ENCODE peak calls at places on chromosomes 3 and 15, in four cellular contexts. C, Y, I and U are unnamed samples.

GRCh38 chr3:98817546-98817945 is 54.4 kb downstream of the ST3GAL6 start:
- DNase-seq in C (no peak), Y (peak), I (no peak), U (no peak)

GRCh38 chr3:167872941-167873340 is 137.4 kb downstream of the SERPINI1 start:
- DNase-seq in I (no peak), C (no peak), Y (no peak), U (no peak)

GRCh38 chr3:11559816-11560633 is 83.7 kb downstream of the VGLL4 start:
- DNase-seq in I (no peak), C (no peak), Y (no peak), U (no peak)

GRCh38 chr3:186386883-186387560 is 25.0 kb upstream of the DGKG start:
- DNase-seq in Y (no peak), C (no peak), I (no peak), U (no peak)

GRCh38 chr3:112739252-112739945 is 98.5 kb upstream of the CCDC80 start:
- DNase-seq in I (no peak), C (no peak), Y (peak), U (no peak)

GRCh38 chr3:65729553-65729952 is 309.2 kb downstream of the MAGI1 start:
- DNase-seq in Y (peak), C (no peak), I (no peak), U (no peak)

GRCh38 chr3:152779649-152780048 is 55.3 kb upstream of the P2RY1 start:
- DNase-seq in I (no peak), C (no peak), Y (no peak), U (no peak)

GRCh38 chr15:45521596-45522167 is 873 bp downstream of the SLC30A4 start:
- DNase-seq in I (no peak), C (no peak), Y (no peak), U (no peak)

GRCh38 chr3:48275292-48276027 is 34.6 kb downstream of the ZNF589 start:
- DNase-seq in Y (no peak), I (no peak), C (no peak), U (no peak)

GRCh38 chr15:54564142-54564541 is 585.9 kb downstream of the UNC13C start:
- DNase-seq in Y (no peak), C (no peak), I (no peak), U (no peak)

GRCh38 chr3:159764211-159765024 is 224.2 kb upstream of the IL12A start:
- DNase-seq in Y (peak), I (peak), C (peak), U (peak)

GRCh38 chr3:77513541-77513940 is 473.6 kb downstream of the ROBO2 start:
- DNase-seq in C (no peak), I (no peak), Y (no peak), U (no peak)

GRCh38 chr3:179826247-179826637 is 173.4 kb downstream of the USP13 start:
- DNase-seq in Y (no peak), C (no peak), I (no peak), U (no peak)

GRCh38 chr3:174662653-174663052 is 196.5 kb upstream of the NAALADL2 start:
- DNase-seq in I (no peak), C (no peak), Y (no peak), U (no peak)

GRCh38 chr3:164186095-164186494 is 892.2 kb downstream of the SI start:
- DNase-seq in I (no peak), C (no peak), Y (no peak), U (no peak)

GRCh38 chr15:72179950-72180581 is 17.5 kb downstream of the GRAMD2A start:
- DNase-seq in Y (no peak), C (peak), I (peak), U (no peak)

GRCh38 chr15:88897456-88898194 is 2.3 kb upstream of the HAPLN3 start:
- DNase-seq in C (peak), Y (peak), I (peak), U (peak)

GRCh38 chr3:43330981-43331380 is 44.6 kb downstream of the SNRK start:
- DNase-seq in Y (peak), C (no peak), I (no peak), U (no peak)
- H3K27ac ChIP-seq in Y (no peak), C (no peak), I (no peak), U (no peak)

GRCh38 chr3:197460002-197460401 is 95.8 kb downstream of the BDH1 start:
- DNase-seq in C (no peak), I (no peak), Y (no peak), U (no peak)

GRCh38 chr3:197456271-197457091 is 99.3 kb downstream of the BDH1 start:
- DNase-seq in C (peak), I (peak), Y (peak), U (peak)

GRCh38 chr3:197458906-197459470 is 96.8 kb downstream of the BDH1 start:
- DNase-seq in I (no peak), Y (no peak), C (no peak), U (no peak)

GRCh38 chr3:197460639-197461038 is 95.1 kb downstream of the BDH1 start:
- DNase-seq in C (no peak), Y (no peak), I (no peak), U (no peak)

DNA sequence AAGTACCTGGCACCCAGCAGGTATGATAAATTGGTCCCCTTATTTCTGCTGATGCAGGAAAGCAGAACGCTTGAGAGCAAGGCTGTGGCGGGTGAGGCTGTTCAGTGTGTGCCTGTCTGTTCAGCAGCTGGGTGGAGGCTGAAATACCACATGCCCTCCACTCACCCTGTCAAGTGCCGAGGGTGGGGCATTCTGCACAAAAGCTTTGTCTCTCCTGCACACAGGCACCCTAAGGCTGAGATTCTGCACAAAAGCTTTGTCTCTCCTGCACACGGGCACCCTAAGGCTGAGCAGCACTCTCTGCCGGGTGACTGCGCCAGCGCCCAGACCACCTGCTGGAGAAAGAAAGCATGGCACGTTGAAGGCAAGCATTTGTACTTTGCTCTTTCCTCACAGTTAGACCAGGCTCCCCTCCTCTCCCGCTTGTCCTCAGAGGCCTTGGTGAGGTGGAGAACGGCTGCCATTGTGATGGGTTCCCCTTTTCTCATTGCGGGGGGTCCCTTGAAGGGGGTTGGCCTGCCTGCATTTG is 97.5 kb downstream of the BDH1 start:
- DNase-seq in C (no peak), Y (peak), I (no peak), U (no peak)
- TF ChIP-seq CTCF in C (no peak), Y (peak), I (no peak), U (no peak)

GRCh38 chr15:40061212-40061901 is 22.4 kb upstream of the SRP14 start:
- DNase-seq in Y (no peak), C (no peak), I (peak), U (no peak)
- H3K4me3 ChIP-seq in Y (no peak), C (no peak), I (no peak), U (no peak)

DNA sequence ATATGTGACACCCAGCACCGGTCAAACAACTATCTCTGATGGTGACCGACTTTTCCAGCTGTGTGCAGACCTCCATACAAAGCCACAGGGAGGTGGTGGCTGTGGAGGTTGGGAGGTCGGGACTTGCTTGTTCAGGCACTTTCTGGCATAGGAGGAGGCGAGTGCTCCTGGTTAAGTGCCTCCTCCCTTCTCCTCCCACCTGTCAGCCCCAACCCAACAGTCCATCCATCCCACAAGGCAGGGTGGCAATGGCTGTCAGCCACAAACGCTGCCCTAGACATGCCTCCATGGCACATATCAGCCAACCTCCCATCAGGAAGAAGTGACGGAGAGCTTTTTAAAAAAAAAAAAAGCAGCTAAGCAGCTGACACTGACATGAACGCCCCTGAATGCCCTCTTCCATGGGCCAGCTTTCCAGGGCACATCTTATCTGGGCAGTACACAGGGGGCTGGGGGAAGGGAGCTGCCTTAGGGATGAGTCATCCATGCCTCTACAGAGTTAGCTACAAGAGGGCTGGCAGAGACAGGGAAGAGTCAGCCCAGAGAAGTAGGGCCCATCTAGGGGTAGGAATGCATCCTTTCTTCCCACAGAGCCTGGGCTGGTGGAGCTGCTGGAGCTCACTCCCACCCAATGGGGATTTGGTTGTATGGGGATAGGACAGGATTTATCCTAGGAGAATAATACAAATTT is 41.2 kb downstream of the CCDC12 start:
- DNase-seq in C (peak), Y (peak), I (peak), U (peak)
- H3K27ac ChIP-seq in C (peak), Y (peak), I (peak), U (peak)

GRCh38 chr15:59244337-59244736 is 37.7 kb downstream of the LDHAL6B start:
- DNase-seq in Y (no peak), I (no peak), C (no peak), U (no peak)
- TF ChIP-seq CTCF in Y (no peak), I (no peak), C (no peak), U (no peak)

GRCh38 chr3:151085889-151086483 is 522 bp downstream of the MED12L start:
- DNase-seq in Y (no peak), C (no peak), I (no peak), U (peak)
- H3K4me3 ChIP-seq in Y (peak), C (peak), I (peak), U (peak)